ENCODE peak calls at places on chromosomes 5 and 9, in six cellular contexts. One of them, this sample, is unnamed.

GRCh38 chr5:147081256-147081872 is 153.5 kb upstream of the STK32A start:
- ATAC-seq in T-cell: no peak
- ATAC-seq in IMR-90: no peak
- ATAC-seq in K562: no peak
- ATAC-seq in left lung: no peak
- ATAC-seq in Panc1: no peak
- ATAC-seq in this sample: no peak

GRCh38 chr9:112119225-112120045 is 55.7 kb downstream of the SUSD1 start:
- ATAC-seq in T-cell: no peak
- ATAC-seq in IMR-90: no peak
- ATAC-seq in K562: no peak
- ATAC-seq in left lung: peak
- ATAC-seq in Panc1: no peak
- ATAC-seq in this sample: no peak

GRCh38 chr5:153903321-153903720 is 135.4 kb downstream of the FAM114A2 start:
- ATAC-seq in T-cell: no peak
- ATAC-seq in IMR-90: no peak
- ATAC-seq in K562: no peak
- ATAC-seq in left lung: no peak
- ATAC-seq in Panc1: no peak
- ATAC-seq in this sample: no peak

GRCh38 chr5:343461-344401 is 22.2 kb downstream of the AHRR start:
- ATAC-seq in T-cell: peak
- ATAC-seq in IMR-90: peak
- ATAC-seq in K562: peak
- ATAC-seq in left lung: peak
- ATAC-seq in Panc1: peak
- ATAC-seq in this sample: peak

GRCh38 chr9:108910914-108911313 is 23.0 kb downstream of the ELP1 start:
- ATAC-seq in T-cell: no peak
- ATAC-seq in IMR-90: no peak
- ATAC-seq in K562: no peak
- ATAC-seq in left lung: no peak
- ATAC-seq in Panc1: no peak
- ATAC-seq in this sample: no peak

GRCh38 chr5:78327761-78328510 is 32.5 kb upstream of the SCAMP1 start:
- ATAC-seq in T-cell: no peak
- ATAC-seq in IMR-90: peak
- ATAC-seq in K562: peak
- ATAC-seq in left lung: peak
- ATAC-seq in Panc1: no peak
- ATAC-seq in this sample: no peak

GRCh38 chr9:18626046-18626698 is 152.2 kb downstream of the ADAMTSL1 start:
- ATAC-seq in T-cell: no peak
- ATAC-seq in IMR-90: no peak
- ATAC-seq in K562: no peak
- ATAC-seq in left lung: no peak
- ATAC-seq in Panc1: no peak
- ATAC-seq in this sample: no peak

GRCh38 chr5:5271606-5272321 is 131.6 kb downstream of the ADAMTS16 start:
- ATAC-seq in T-cell: no peak
- ATAC-seq in IMR-90: peak
- ATAC-seq in K562: no peak
- ATAC-seq in left lung: peak
- ATAC-seq in Panc1: peak
- ATAC-seq in this sample: peak

GRCh38 chr9:123649909-123650308 is 280.0 kb downstream of the DENND1A start:
- ATAC-seq in T-cell: no peak
- ATAC-seq in IMR-90: no peak
- ATAC-seq in K562: no peak
- ATAC-seq in left lung: no peak
- ATAC-seq in Panc1: no peak
- ATAC-seq in this sample: no peak

This sample was measured in SK-N-SH treated with all-trans-retinoic acid at 6 μM for 48 hours.